ENCODE peak calls at places on chromosomes 12 and 14, in nine cellular contexts. N is A549, H is Panc1, X is foreskin fibroblast, E is AG09309, W is RWPE2, B is cardiac muscle cell, Q is lower leg skin, Z is gastrocnemius medialis. A is an unnamed sample.

GRCh38 chr12:110222027-110222426 is 59.0 kb upstream of the ATP2A2 start:
- DNase-seq in N (no peak), H (no peak), X (no peak), E (no peak), W (no peak), B (no peak), Q (no peak), Z (no peak), A (no peak)

GRCh38 chr12:53569174-53569557 is 57.0 kb downstream of the ATF7 start:
- DNase-seq in N (no peak), H (no peak), X (peak), E (peak), W (no peak), B (no peak), Q (no peak), Z (no peak), A (no peak)

GRCh38 chr14:74579447-74580274 is 32.4 kb downstream of the LTBP2 start:
- DNase-seq in N (peak), H (no peak), X (peak), E (no peak), W (peak), B (no peak), Q (no peak), Z (no peak), A (peak)

GRCh38 chr12:11823043-11823442 is 173.6 kb downstream of the ETV6 start:
- DNase-seq in N (no peak), H (no peak), X (peak), E (peak), W (no peak), B (no peak), Q (no peak), Z (no peak), A (no peak)

GRCh38 chr12:130672122-130672825 is 43.8 kb downstream of the RIMBP2 start:
- DNase-seq in N (no peak), H (no peak), X (no peak), E (no peak), W (no peak), B (no peak), Q (no peak), Z (no peak), A (no peak)

GRCh38 chr14:99674776-99675175 is 9.3 kb upstream of the CYP46A1 start:
- DNase-seq in N (no peak), H (no peak), X (no peak), E (no peak), W (peak), B (no peak), Q (no peak), Z (no peak), A (no peak)

GRCh38 chr14:94673781-94674231 is 61.6 kb downstream of the SERPINA3 start:
- DNase-seq in N (no peak), H (no peak), X (no peak), E (no peak), W (peak), B (no peak), Q (no peak), Z (no peak), A (no peak)

GRCh38 chr14:100325958-100326357 is 2.8 kb downstream of the SLC25A47 start:
- DNase-seq in N (no peak), H (no peak), X (no peak), E (no peak), W (no peak), B (no peak), Q (no peak), Z (no peak), A (no peak)

GRCh38 chr12:96587691-96588090 is 98.3 kb downstream of the CFAP54 start:
- DNase-seq in N (no peak), H (no peak), X (peak), E (no peak), W (no peak), B (no peak), Q (no peak), Z (no peak), A (no peak)

GRCh38 chr14:32602699-32603098 is 273.6 kb downstream of the AKAP6 start:
- DNase-seq in N (no peak), H (no peak), X (no peak), E (no peak), W (no peak), B (no peak), Q (no peak), Z (no peak), A (no peak)

GRCh38 chr12:116130431-116130830 is 147.1 kb downstream of the MED13L start:
- DNase-seq in N (no peak), H (no peak), X (peak), E (no peak), W (no peak), B (no peak), Q (no peak), Z (no peak), A (no peak)

GRCh38 chr12:27644446-27644845 is 51.8 kb upstream of the REP15 start:
- DNase-seq in N (no peak), H (no peak), X (peak), E (no peak), W (no peak), B (no peak), Q (no peak), Z (no peak), A (no peak)

GRCh38 chr12:118372541-118373495 is at the start of gene TAOK3:
- DNase-seq in N (peak), H (peak), X (peak), E (peak), W (peak), B (peak), Q (peak), Z (peak), A (peak)

GRCh38 chr14:101109347-101109638 is 205.8 kb upstream of the RTL1 start:
- DNase-seq in N (no peak), H (no peak), X (no peak), E (no peak), W (no peak), B (no peak), Q (peak), Z (no peak), A (no peak)

GRCh38 chr14:71403673-71404072 is 496.4 kb downstream of the PCNX1 start:
- DNase-seq in N (peak), H (no peak), X (no peak), E (no peak), W (no peak), B (no peak), Q (no peak), Z (no peak), A (no peak)

GRCh38 chr14:51609987-51610283 is 41.8 kb upstream of the FRMD6 start:
- DNase-seq in N (peak), H (no peak), X (peak), E (no peak), W (no peak), B (no peak), Q (no peak), Z (no peak), A (no peak)

GRCh38 chr14:71327691-71328090 is 420.4 kb downstream of the PCNX1 start:
- DNase-seq in N (no peak), H (no peak), X (peak), E (no peak), W (no peak), B (no peak), Q (no peak), Z (no peak), A (no peak)

GRCh38 chr12:32034045-32034444 is 72.6 kb upstream of the BICD1 start:
- DNase-seq in N (no peak), H (no peak), X (no peak), E (no peak), W (no peak), B (peak), Q (no peak), Z (no peak), A (no peak)

GRCh38 chr14:98912655-98913054 is 359.3 kb downstream of the BCL11B start:
- DNase-seq in N (no peak), H (no peak), X (no peak), E (no peak), W (no peak), B (no peak), Q (no peak), Z (no peak), A (no peak)

GRCh38 chr14:61620130-61620946 is 75.0 kb upstream of the HIF1A start:
- DNase-seq in N (no peak), H (no peak), X (peak), E (peak), W (no peak), B (no peak), Q (no peak), Z (no peak), A (no peak)

GRCh38 chr12:76032043-76032981 is 736 bp upstream of the PHLDA1 start:
- DNase-seq in N (peak), H (no peak), X (peak), E (no peak), W (no peak), B (peak), Q (peak), Z (peak), A (no peak)

GRCh38 chr14:98847520-98848468 is 424.2 kb downstream of the BCL11B start:
- DNase-seq in N (no peak), H (no peak), X (no peak), E (no peak), W (no peak), B (no peak), Q (no peak), Z (no peak), A (no peak)

GRCh38 chr12:28130625-28131598 is 59.3 kb upstream of the CCDC91 start:
- DNase-seq in N (peak), H (peak), X (peak), E (peak), W (peak), B (no peak), Q (peak), Z (no peak), A (no peak)

GRCh38 chr14:89399594-89400068 is 17.4 kb downstream of the FOXN3 start:
- DNase-seq in N (peak), H (no peak), X (peak), E (peak), W (peak), B (peak), Q (no peak), Z (no peak), A (no peak)

GRCh38 chr14:61461808-61462275 is 140.5 kb downstream of the PRKCH start:
- DNase-seq in N (peak), H (no peak), X (peak), E (no peak), W (no peak), B (peak), Q (peak), Z (no peak), A (no peak)

GRCh38 chr12:49529409-49529808 is 9.4 kb upstream of the KCNH3 start:
- DNase-seq in N (no peak), H (no peak), X (no peak), E (no peak), W (no peak), B (no peak), Q (no peak), Z (no peak), A (no peak)

GRCh38 chr12:95336387-95337067 is 118.9 kb downstream of the VEZT start:
- DNase-seq in N (peak), H (peak), X (peak), E (peak), W (no peak), B (peak), Q (peak), Z (peak), A (peak)

GRCh38 chr14:44149597-44149996 is 357.5 kb downstream of the FSCB start:
- DNase-seq in N (peak), H (no peak), X (no peak), E (no peak), W (no peak), B (peak), Q (no peak), Z (no peak), A (no peak)

GRCh38 chr12:95243497-95244183 is 26.0 kb downstream of the VEZT start:
- DNase-seq in N (no peak), H (no peak), X (no peak), E (no peak), W (no peak), B (no peak), Q (no peak), Z (no peak), A (no peak)

GRCh38 chr12:5374691-5375090 is 57.2 kb upstream of the NTF3 start:
- DNase-seq in N (no peak), H (no peak), X (no peak), E (no peak), W (no peak), B (no peak), Q (no peak), Z (no peak), A (no peak)

GRCh38 chr14:92473261-92473946 is 40.2 kb upstream of the RIN3 start:
- DNase-seq in N (peak), H (no peak), X (peak), E (peak), W (peak), B (no peak), Q (peak), Z (peak), A (no peak)

GRCh38 chr12:43816168-43816567 is 10.1 kb upstream of the TWF1 start:
- DNase-seq in N (no peak), H (no peak), X (no peak), E (no peak), W (no peak), B (no peak), Q (no peak), Z (no peak), A (no peak)

GRCh38 chr14:104708606-104709268 is 15.3 kb upstream of the ADSS1 start:
- DNase-seq in N (peak), H (no peak), X (peak), E (no peak), W (no peak), B (peak), Q (no peak), Z (peak), A (no peak)

GRCh38 chr12:106080786-106081185 is 58.0 kb downstream of the NUAK1 start:
- DNase-seq in N (no peak), H (no peak), X (peak), E (no peak), W (no peak), B (no peak), Q (no peak), Z (no peak), A (no peak)

GRCh38 chr12:68263366-68263765 is 10.0 kb upstream of the IL22 start:
- DNase-seq in N (no peak), H (no peak), X (peak), E (no peak), W (no peak), B (no peak), Q (no peak), Z (no peak), A (no peak)

GRCh38 chr14:74380172-74380571 is 31.9 kb downstream of the VRTN start:
- DNase-seq in N (no peak), H (no peak), X (peak), E (no peak), W (no peak), B (no peak), Q (no peak), Z (no peak), A (no peak)

GRCh38 chr14:64807588-64807987 is 72.1 kb downstream of the SPTB start:
- DNase-seq in N (no peak), H (no peak), X (no peak), E (no peak), W (no peak), B (no peak), Q (no peak), Z (no peak), A (no peak)

GRCh38 chr12:1457901-1458300 is 136.5 kb downstream of the FBXL14 start:
- DNase-seq in N (no peak), H (no peak), X (peak), E (peak), W (no peak), B (no peak), Q (no peak), Z (no peak), A (no peak)

GRCh38 chr14:92943855-92944570 is 21.1 kb downstream of the CHGA start:
- DNase-seq in N (no peak), H (no peak), X (no peak), E (no peak), W (no peak), B (no peak), Q (no peak), Z (no peak), A (no peak)

GRCh38 chr12:39875721-39876120 is 230.2 kb downstream of the SLC2A13 start:
- DNase-seq in N (no peak), H (no peak), X (no peak), E (no peak), W (no peak), B (no peak), Q (no peak), Z (no peak), A (no peak)
- TF ChIP-seq CTCF in N (no peak), H (no peak), X (no peak), E (no peak), W (no peak), B (no peak), Q (no peak), Z (no peak), A (no peak)

GRCh38 chr12:6768385-6769002 is 2.3 kb downstream of the PTMS start:
- DNase-seq in N (no peak), H (no peak), X (peak), E (no peak), W (no peak), B (no peak), Q (no peak), Z (no peak), A (no peak)

GRCh38 chr12:6769003-6769389 is 2.8 kb downstream of the PTMS start:
- DNase-seq in N (peak), H (no peak), X (peak), E (no peak), W (no peak), B (peak), Q (peak), Z (no peak), A (no peak)

GRCh38 chr12:6766651-6767300 is 613 bp downstream of the PTMS start:
- DNase-seq in N (peak), H (no peak), X (peak), E (no peak), W (no peak), B (peak), Q (peak), Z (peak), A (no peak)

GRCh38 chr12:6767301-6767591 is 1.1 kb downstream of the PTMS start:
- DNase-seq in N (no peak), H (no peak), X (peak), E (no peak), W (no peak), B (peak), Q (no peak), Z (no peak), A (no peak)

GRCh38 chr12:6767592-6768384 is 1.6 kb downstream of the PTMS start:
- DNase-seq in N (no peak), H (no peak), X (peak), E (no peak), W (no peak), B (peak), Q (no peak), Z (no peak), A (no peak)
- H3K4me3 ChIP-seq in N (peak), H (peak), X (peak), E (peak), W (peak), B (peak), Q (peak), Z (peak), A (peak)

GRCh38 chr12:119990382-119990874 is 1.4 kb downstream of the BICDL1 start:
- DNase-seq in N (no peak), H (no peak), X (no peak), E (no peak), W (no peak), B (no peak), Q (no peak), Z (no peak), A (no peak)

GRCh38 chr12:119992129-119992705 is 3.2 kb downstream of the BICDL1 start:
- DNase-seq in N (no peak), H (no peak), X (no peak), E (no peak), W (no peak), B (no peak), Q (no peak), Z (no peak), A (no peak)

GRCh38 chr12:119988788-119989618 is at the start of gene BICDL1:
- DNase-seq in N (peak), H (peak), X (peak), E (no peak), W (peak), B (peak), Q (peak), Z (peak), A (no peak)

GRCh38 chr12:119989619-119990381 is 764 bp downstream of the BICDL1 start:
- DNase-seq in N (peak), H (no peak), X (peak), E (peak), W (peak), B (peak), Q (peak), Z (peak), A (no peak)

GRCh38 chr12:119988440-119988787 is 622 bp upstream of the BICDL1 start:
- DNase-seq in N (no peak), H (no peak), X (peak), E (no peak), W (no peak), B (no peak), Q (no peak), Z (no peak), A (no peak)
- TF ChIP-seq CTCF in N (peak), H (peak), X (peak), E (peak), W (peak), B (peak), Q (no peak), Z (no peak), A (peak)

GRCh38 chr12:108457006-108457733 is 57.9 kb upstream of the FICD start:
- DNase-seq in N (peak), H (peak), X (peak), E (peak), W (no peak), B (peak), Q (peak), Z (no peak), A (no peak)
- H3K4me3 ChIP-seq in N (no peak), H (no peak), X (no peak), E (no peak), W (no peak), B (no peak), Q (no peak), Z (no peak), A (no peak)

GRCh38 chr12:123924539-123924938 is 48.1 kb downstream of the CCDC92 start:
- DNase-seq in N (no peak), H (no peak), X (no peak), E (no peak), W (no peak), B (no peak), Q (no peak), Z (no peak), A (no peak)
- TF ChIP-seq CTCF in N (no peak), H (no peak), X (no peak), E (no peak), W (no peak), B (no peak), Q (no peak), Z (no peak), A (no peak)

GRCh38 chr14:68948686-68949085 is 30.4 kb downstream of the ACTN1 start:
- DNase-seq in N (no peak), H (no peak), X (no peak), E (no peak), W (no peak), B (no peak), Q (no peak), Z (no peak), A (no peak)
- H3K4me3 ChIP-seq in N (no peak), H (no peak), X (no peak), E (no peak), W (no peak), B (no peak), Q (no peak), Z (no peak), A (no peak)

GRCh38 chr14:23481992-23482813 is 12.7 kb downstream of the NGDN start:
- DNase-seq in N (no peak), H (no peak), X (no peak), E (no peak), W (no peak), B (no peak), Q (no peak), Z (no peak), A (no peak)
- TF ChIP-seq CTCF in N (no peak), H (peak), X (no peak), E (no peak), W (no peak), B (no peak), Q (no peak), Z (no peak), A (peak)